ENCODE peak calls at places on chromosomes 1 and 21, in five cellular contexts. D is IMR-90, N is H1, P is HepG2, L is K562. Q is an unnamed sample.

GRCh38 chr1:117188268-117189108 is 22.2 kb downstream of the VTCN1 start:
- DNase-seq in D (peak), N (no peak), P (no peak), L (no peak), Q (no peak)

GRCh38 chr1:164515932-164516331 is 43.1 kb upstream of the PBX1 start:
- DNase-seq in D (no peak), N (no peak), P (no peak), L (no peak), Q (peak)

GRCh38 chr1:182301467-182302198 is 90.0 kb downstream of the GLUL start:
- DNase-seq in D (peak), N (no peak), P (peak), L (peak), Q (no peak)

GRCh38 chr1:28064064-28064463 is 24.3 kb downstream of the EYA3 start:
- DNase-seq in D (peak), N (no peak), P (no peak), L (no peak), Q (no peak)

GRCh38 chr1:14625587-14626447 is 27.3 kb downstream of the KAZN start:
- DNase-seq in D (no peak), N (no peak), P (no peak), L (no peak), Q (no peak)

GRCh38 chr1:69497847-69498246 is 69.9 kb upstream of the LRRC7 start:
- DNase-seq in D (no peak), N (no peak), P (no peak), L (no peak), Q (no peak)

GRCh38 chr1:184056921-184057496 is 5.5 kb downstream of the TSEN15 start:
- DNase-seq in D (peak), N (no peak), P (no peak), L (no peak), Q (no peak)

GRCh38 chr1:19786988-19787423 is 12.7 kb downstream of the TMCO4 start:
- DNase-seq in D (no peak), N (peak), P (no peak), L (no peak), Q (no peak)

GRCh38 chr1:109622895-109623294 is 3.3 kb downstream of the AMPD2 start:
- DNase-seq in D (no peak), N (no peak), P (no peak), L (no peak), Q (no peak)

GRCh38 chr1:45359882-45360513 is 19.8 kb upstream of the MUTYH start:
- DNase-seq in D (peak), N (no peak), P (peak), L (peak), Q (peak)

GRCh38 chr1:23013657-23014056 is 2.0 kb downstream of the TEX46 start:
- DNase-seq in D (no peak), N (no peak), P (no peak), L (no peak), Q (no peak)

GRCh38 chr1:231233735-231234417 is 7.1 kb upstream of the GNPAT start:
- DNase-seq in D (no peak), N (no peak), P (peak), L (no peak), Q (no peak)

GRCh38 chr1:162323023-162323422 is 53.6 kb downstream of the SPATA46 start:
- DNase-seq in D (no peak), N (no peak), P (no peak), L (no peak), Q (no peak)

GRCh38 chr1:100354971-100355394 is 2.7 kb downstream of the CDC14A start:
- DNase-seq in D (peak), N (no peak), P (peak), L (no peak), Q (no peak)

GRCh38 chr1:211630236-211631081 is 45.0 kb downstream of the NEK2 start:
- DNase-seq in D (no peak), N (peak), P (peak), L (peak), Q (peak)

GRCh38 chr1:66012076-66012769 is 219.5 kb downstream of the PDE4B start:
- DNase-seq in D (peak), N (no peak), P (no peak), L (no peak), Q (no peak)

GRCh38 chr1:2414297-2414958 is 2.1 kb upstream of the PEX10 start:
- DNase-seq in D (peak), N (peak), P (peak), L (peak), Q (peak)

GRCh38 chr1:169892819-169893644 is 664 bp downstream of the SCYL3 start:
- DNase-seq in D (peak), N (no peak), P (no peak), L (no peak), Q (no peak)

GRCh38 chr21:28704746-28705145 is 287.9 kb downstream of the LTN1 start:
- DNase-seq in D (peak), N (no peak), P (no peak), L (no peak), Q (no peak)

GRCh38 chr1:204826970-204827369 is 43.7 kb upstream of the NFASC start:
- DNase-seq in D (no peak), N (peak), P (peak), L (peak), Q (no peak)

GRCh38 chr1:195806060-195806459 is 802.2 kb downstream of the KCNT2 start:
- DNase-seq in D (no peak), N (no peak), P (no peak), L (no peak), Q (no peak)

GRCh38 chr1:162916407-162916806 is 55.4 kb upstream of the CCDC190 start:
- DNase-seq in D (peak), N (no peak), P (no peak), L (no peak), Q (no peak)

GRCh38 chr21:16773206-16773605 is 739.6 kb upstream of the CXADR start:
- DNase-seq in D (peak), N (no peak), P (no peak), L (no peak), Q (no peak)

GRCh38 chr1:31991202-31991601 is 22.5 kb upstream of the KHDRBS1 start:
- DNase-seq in D (no peak), N (no peak), P (no peak), L (no peak), Q (no peak)

GRCh38 chr1:214670098-214670497 is 67.1 kb downstream of the CENPF start:
- DNase-seq in D (peak), N (no peak), P (peak), L (no peak), Q (peak)

GRCh38 chr1:10796029-10796944 is at the start of gene CASZ1:
- DNase-seq in D (peak), N (peak), P (peak), L (peak), Q (peak)

GRCh38 chr1:243946946-243947345 is 96.9 kb upstream of the AKT3 start:
- DNase-seq in D (no peak), N (peak), P (no peak), L (peak), Q (peak)

GRCh38 chr1:201944639-201945038 is 1.7 kb downstream of the LMOD1 start:
- DNase-seq in D (peak), N (no peak), P (no peak), L (no peak), Q (no peak)

GRCh38 chr1:171219751-171220385 is 28.4 kb upstream of the FMO1 start:
- DNase-seq in D (peak), N (no peak), P (no peak), L (no peak), Q (no peak)

GRCh38 chr1:9345922-9346321 is 53.2 kb downstream of the SPSB1 start:
- DNase-seq in D (no peak), N (no peak), P (peak), L (no peak), Q (peak)

GRCh38 chr21:32007461-32007860 is 134.6 kb downstream of the HUNK start:
- DNase-seq in D (peak), N (no peak), P (no peak), L (no peak), Q (no peak)

GRCh38 chr1:24084050-24084449 is 27.9 kb downstream of the MYOM3 start:
- DNase-seq in D (no peak), N (no peak), P (no peak), L (no peak), Q (no peak)

GRCh38 chr1:85585845-85586244 is 5.3 kb downstream of the CCN1 start:
- DNase-seq in D (peak), N (peak), P (no peak), L (no peak), Q (no peak)

GRCh38 chr1:21344750-21345443 is 54.6 kb upstream of the ECE1 start:
- DNase-seq in D (no peak), N (peak), P (no peak), L (peak), Q (peak)

GRCh38 chr1:68551459-68551858 is 54.6 kb upstream of the DEPDC1 start:
- DNase-seq in D (no peak), N (no peak), P (no peak), L (no peak), Q (no peak)

GRCh38 chr1:51086496-51087271 is 15.3 kb upstream of the C1orf185 start:
- DNase-seq in D (no peak), N (no peak), P (no peak), L (no peak), Q (no peak)

GRCh38 chr1:22674410-22674749 is 21.3 kb downstream of the C1QB start:
- DNase-seq in D (no peak), N (no peak), P (no peak), L (no peak), Q (no peak)

GRCh38 chr1:81834268-81834667 is 33.5 kb downstream of the ADGRL2 start:
- DNase-seq in D (peak), N (no peak), P (no peak), L (no peak), Q (no peak)

GRCh38 chr1:56034222-56034621 is 545.1 kb downstream of the PLPP3 start:
- DNase-seq in D (peak), N (no peak), P (no peak), L (no peak), Q (no peak)

GRCh38 chr1:56031011-56031410 is 548.4 kb downstream of the PLPP3 start:
- DNase-seq in D (no peak), N (no peak), P (no peak), L (no peak), Q (no peak)

GRCh38 chr1:56034847-56035483 is 544.4 kb downstream of the PLPP3 start:
- DNase-seq in D (no peak), N (no peak), P (no peak), L (no peak), Q (no peak)

GRCh38 chr1:56033321-56034037 is 545.9 kb downstream of the PLPP3 start:
- DNase-seq in D (no peak), N (no peak), P (no peak), L (no peak), Q (no peak)

GRCh38 chr1:56032276-56032675 is 547.1 kb downstream of the PLPP3 start:
- DNase-seq in D (no peak), N (no peak), P (no peak), L (no peak), Q (no peak)
- H2AFZ ChIP-seq in D (no peak), N (peak), P (no peak), L (no peak), Q (no peak)

DNA sequence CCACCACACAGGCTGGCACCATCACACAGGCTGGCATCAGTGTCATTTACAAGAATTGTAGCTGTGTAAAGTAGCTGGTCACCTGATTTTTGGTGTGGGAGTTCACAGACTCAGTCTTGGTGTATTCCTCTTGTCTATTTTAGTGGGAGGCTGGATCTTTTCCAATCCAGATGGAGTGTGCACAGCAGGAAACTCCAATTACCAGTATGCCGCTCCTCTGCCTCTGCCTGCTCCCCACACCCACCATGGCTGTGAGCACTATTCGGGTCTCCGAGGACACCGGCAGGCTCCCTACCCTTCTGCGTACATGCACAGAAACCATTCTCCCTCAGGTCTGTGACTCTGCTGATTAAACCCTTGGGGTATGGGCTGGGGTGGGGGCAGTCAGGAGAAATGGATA is 24.2 kb downstream of the TBX19 start:
- DNase-seq in D (no peak), N (no peak), P (no peak), L (no peak), Q (no peak)
- TF ChIP-seq RFX5 in D (no peak), N (no peak), P (no peak), L (no peak), Q (no peak)

GRCh38 chr1:35222322-35223108 is 29.6 kb upstream of the SFPQ start:
- DNase-seq in D (peak), N (no peak), P (no peak), L (no peak), Q (peak)
- H2AFZ ChIP-seq in D (peak), N (no peak), P (no peak), L (peak), Q (peak)

DNA sequence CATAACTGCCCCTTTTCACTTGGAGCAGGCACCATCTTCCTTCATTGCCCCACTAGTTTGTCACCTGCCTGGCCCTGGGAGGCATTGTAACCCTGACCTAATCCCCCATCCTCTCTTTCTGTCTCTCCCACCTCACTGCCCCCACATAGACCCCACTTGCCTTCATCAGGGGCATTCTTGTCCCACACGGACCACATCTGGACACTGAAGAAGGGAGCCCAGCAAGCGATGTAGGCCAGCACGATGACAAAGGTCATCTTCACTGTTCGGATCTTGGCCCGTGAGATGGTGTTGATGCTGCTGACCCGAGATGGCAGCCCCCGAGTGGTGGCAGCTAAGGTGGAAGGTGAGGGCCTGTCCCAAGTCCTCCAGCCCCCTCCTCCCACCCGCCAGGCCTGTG is 1.4 kb downstream of the AVPR1B start:
- DNase-seq in D (no peak), N (peak), P (no peak), L (no peak), Q (no peak)
- TF ChIP-seq RFX5 in D (no peak), N (no peak), P (no peak), L (no peak), Q (no peak)

GRCh38 chr1:209400351-209401220 is 182.9 kb upstream of the CAMK1G start:
- DNase-seq in D (peak), N (no peak), P (no peak), L (no peak), Q (no peak)

GRCh38 chr1:209397910-209398309 is 185.6 kb upstream of the CAMK1G start:
- DNase-seq in D (no peak), N (no peak), P (no peak), L (no peak), Q (no peak)

GRCh38 chr1:209395169-209395568 is 188.3 kb upstream of the CAMK1G start:
- DNase-seq in D (no peak), N (no peak), P (no peak), L (no peak), Q (peak)

GRCh38 chr1:209402697-209403096 is 180.8 kb upstream of the CAMK1G start:
- DNase-seq in D (no peak), N (no peak), P (no peak), L (no peak), Q (no peak)

GRCh38 chr1:209398330-209398991 is 185.1 kb upstream of the CAMK1G start:
- DNase-seq in D (peak), N (no peak), P (no peak), L (no peak), Q (peak)
- H2AFZ ChIP-seq in D (peak), N (no peak), P (no peak), L (no peak), Q (no peak)

GRCh38 chr1:30923597-30923996 is 15.0 kb upstream of the SDC3 start:
- DNase-seq in D (no peak), N (no peak), P (no peak), L (no peak), Q (no peak)
- TF ChIP-seq RFX5 in D (no peak), N (no peak), P (no peak), L (no peak), Q (no peak)

GRCh38 chr1:234709473-234710279 is 99.7 kb upstream of the IRF2BP2 start:
- DNase-seq in D (no peak), N (no peak), P (no peak), L (no peak), Q (no peak)
- H2AFZ ChIP-seq in D (no peak), N (peak), P (no peak), L (peak), Q (no peak)

GRCh38 chr1:84146375-84147032 is 2.4 kb downstream of the PRKACB start:
- DNase-seq in D (peak), N (no peak), P (no peak), L (no peak), Q (no peak)

GRCh38 chr1:84141177-84142003 is 2.7 kb upstream of the PRKACB start:
- DNase-seq in D (peak), N (no peak), P (no peak), L (no peak), Q (no peak)

GRCh38 chr1:84145051-84145450 is 980 bp downstream of the PRKACB start:
- DNase-seq in D (peak), N (no peak), P (no peak), L (no peak), Q (no peak)

GRCh38 chr1:84148758-84149157 is 4.7 kb downstream of the PRKACB start:
- DNase-seq in D (no peak), N (no peak), P (no peak), L (no peak), Q (no peak)

GRCh38 chr1:84143796-84144565 is at the start of gene PRKACB:
- DNase-seq in D (peak), N (no peak), P (no peak), L (no peak), Q (no peak)
- TF ChIP-seq RFX5 in D (no peak), N (no peak), P (no peak), L (no peak), Q (no peak)

GRCh38 chr1:157829711-157830110 is 9.8 kb upstream of the FCRL1 start:
- DNase-seq in D (no peak), N (no peak), P (no peak), L (no peak), Q (no peak)
- H2AFZ ChIP-seq in D (no peak), N (no peak), P (no peak), L (no peak), Q (no peak)